ENCODE peak calls at places on chromosomes 12 and 14, in five cellular contexts. D, N, Y, Q and W are unnamed samples.

GRCh38 chr12:131007031-131007793 is 53.5 kb downstream of the ADGRD1 start:
- DNase-seq in D (no peak), N (peak), Y (no peak), Q (no peak), W (no peak)

GRCh38 chr12:81811066-81811777 is 52.1 kb upstream of the PPFIA2 start:
- DNase-seq in D (no peak), N (no peak), Y (peak), Q (no peak), W (no peak)

GRCh38 chr14:77950371-77950770 is 150.5 kb downstream of the ADCK1 start:
- DNase-seq in D (no peak), N (no peak), Y (no peak), Q (no peak), W (no peak)

GRCh38 chr14:100066984-100067383 is 1.8 kb downstream of the EVL start:
- DNase-seq in D (no peak), N (no peak), Y (no peak), Q (no peak), W (no peak)

GRCh38 chr12:68350753-68351152 is 18.6 kb upstream of the MDM1 start:
- DNase-seq in D (no peak), N (no peak), Y (no peak), Q (no peak), W (no peak)

GRCh38 chr14:101857226-101857625 is 95.7 kb downstream of the PPP2R5C start:
- DNase-seq in D (no peak), N (no peak), Y (no peak), Q (no peak), W (no peak)

GRCh38 chr12:129614221-129614885 is 289.5 kb downstream of the TMEM132D start:
- DNase-seq in D (no peak), N (no peak), Y (no peak), Q (no peak), W (no peak)

GRCh38 chr14:60356921-60357550 is 108.0 kb downstream of the PPM1A start:
- DNase-seq in D (no peak), N (no peak), Y (no peak), Q (no peak), W (no peak)

GRCh38 chr14:49621114-49621881 is 699 bp downstream of the MGAT2 start:
- DNase-seq in D (no peak), N (peak), Y (peak), Q (peak), W (no peak)

GRCh38 chr12:7068240-7068993 is 7.9 kb downstream of the C1S start:
- DNase-seq in D (no peak), N (no peak), Y (no peak), Q (no peak), W (no peak)